ENCODE peak calls at places on chromosomes 5 and 9, in seven cellular contexts. One of them, this sample, is unnamed.

GRCh38 chr5:158812381-158812780 is 287.3 kb downstream of the EBF1 start:
- DNase-seq in prostate gland: no peak
- DNase-seq in SK-N-MC: no peak
- DNase-seq in breast epithelium: no peak
- DNase-seq in H1: peak
- DNase-seq in stomach: no peak
- DNase-seq in spleen: peak
- DNase-seq in this sample: peak

GRCh38 chr5:167764650-167765289 is 526.7 kb upstream of the WWC1 start:
- DNase-seq in breast epithelium: no peak
- DNase-seq in prostate gland: no peak
- DNase-seq in stomach: no peak
- DNase-seq in SK-N-MC: no peak
- DNase-seq in spleen: no peak
- DNase-seq in H1: no peak
- DNase-seq in this sample: no peak

GRCh38 chr5:127705120-127705892 is 2.1 kb downstream of the CCDC192 start:
- DNase-seq in SK-N-MC: no peak
- DNase-seq in spleen: no peak
- DNase-seq in H1: no peak
- DNase-seq in breast epithelium: no peak
- DNase-seq in stomach: no peak
- DNase-seq in prostate gland: no peak
- DNase-seq in this sample: no peak

GRCh38 chr9:123957168-123957721 is 27.3 kb upstream of the DENND1A start:
- DNase-seq in stomach: no peak
- DNase-seq in spleen: no peak
- DNase-seq in breast epithelium: no peak
- DNase-seq in SK-N-MC: no peak
- DNase-seq in prostate gland: no peak
- DNase-seq in H1: no peak
- DNase-seq in this sample: no peak

GRCh38 chr9:70480405-70480980 is 66.0 kb upstream of the KLF9 start:
- DNase-seq in SK-N-MC: no peak
- DNase-seq in breast epithelium: peak
- DNase-seq in spleen: peak
- DNase-seq in H1: no peak
- DNase-seq in stomach: peak
- DNase-seq in prostate gland: peak
- DNase-seq in this sample: peak

GRCh38 chr5:17976404-17976803 is 342.1 kb downstream of the TAF11L14 start:
- DNase-seq in prostate gland: no peak
- DNase-seq in spleen: no peak
- DNase-seq in breast epithelium: no peak
- DNase-seq in H1: no peak
- DNase-seq in stomach: no peak
- DNase-seq in SK-N-MC: no peak
- DNase-seq in this sample: no peak

GRCh38 chr5:14234204-14234603 is 91.1 kb downstream of the TRIO start:
- DNase-seq in H1: no peak
- DNase-seq in stomach: no peak
- DNase-seq in spleen: no peak
- DNase-seq in prostate gland: no peak
- DNase-seq in SK-N-MC: no peak
- DNase-seq in breast epithelium: no peak
- DNase-seq in this sample: no peak

GRCh38 chr9:89631381-89631780 is 26.6 kb downstream of the GADD45G start:
- DNase-seq in SK-N-MC: no peak
- DNase-seq in breast epithelium: no peak
- DNase-seq in H1: no peak
- DNase-seq in spleen: peak
- DNase-seq in stomach: no peak
- DNase-seq in prostate gland: no peak
- DNase-seq in this sample: no peak

GRCh38 chr9:122134822-122135528 is 24.6 kb downstream of the NDUFA8 start:
- DNase-seq in prostate gland: no peak
- DNase-seq in SK-N-MC: no peak
- DNase-seq in spleen: no peak
- DNase-seq in stomach: no peak
- DNase-seq in H1: peak
- DNase-seq in breast epithelium: no peak
- DNase-seq in this sample: no peak

GRCh38 chr9:37284631-37285030 is 137.9 kb upstream of the GRHPR start:
- DNase-seq in breast epithelium: no peak
- DNase-seq in spleen: no peak
- DNase-seq in stomach: no peak
- DNase-seq in prostate gland: no peak
- DNase-seq in H1: no peak
- DNase-seq in SK-N-MC: no peak
- DNase-seq in this sample: no peak

GRCh38 chr5:42689391-42689790 is 67.2 kb upstream of the CCDC152 start:
- DNase-seq in stomach: no peak
- DNase-seq in breast epithelium: no peak
- DNase-seq in prostate gland: no peak
- DNase-seq in H1: no peak
- DNase-seq in SK-N-MC: no peak
- DNase-seq in spleen: no peak
- DNase-seq in this sample: no peak

GRCh38 chr9:38305616-38306015 is 86.9 kb upstream of the ALDH1B1 start:
- DNase-seq in spleen: no peak
- DNase-seq in SK-N-MC: no peak
- DNase-seq in stomach: no peak
- DNase-seq in prostate gland: no peak
- DNase-seq in breast epithelium: no peak
- DNase-seq in H1: no peak
- DNase-seq in this sample: no peak

GRCh38 chr5:78600656-78601452 is 47.7 kb downstream of the LHFPL2 start:
- DNase-seq in breast epithelium: no peak
- DNase-seq in spleen: no peak
- DNase-seq in prostate gland: no peak
- DNase-seq in SK-N-MC: no peak
- DNase-seq in stomach: no peak
- DNase-seq in H1: no peak
- DNase-seq in this sample: no peak

GRCh38 chr5:176695073-176695472 is 47.8 kb downstream of the TSPAN17 start:
- DNase-seq in SK-N-MC: no peak
- DNase-seq in breast epithelium: no peak
- DNase-seq in prostate gland: no peak
- DNase-seq in spleen: no peak
- DNase-seq in H1: no peak
- DNase-seq in stomach: no peak
- DNase-seq in this sample: no peak

GRCh38 chr9:122546196-122546595 is 6.7 kb upstream of the OR1N2 start:
- DNase-seq in breast epithelium: no peak
- DNase-seq in SK-N-MC: no peak
- DNase-seq in stomach: no peak
- DNase-seq in H1: no peak
- DNase-seq in spleen: no peak
- DNase-seq in prostate gland: no peak
- DNase-seq in this sample: no peak

GRCh38 chr5:168324864-168325615 is 33.6 kb downstream of the WWC1 start:
- DNase-seq in breast epithelium: no peak
- DNase-seq in stomach: peak
- DNase-seq in spleen: peak
- DNase-seq in prostate gland: no peak
- DNase-seq in SK-N-MC: no peak
- DNase-seq in H1: no peak
- DNase-seq in this sample: no peak

GRCh38 chr9:135830496-135830895 is 76.8 kb downstream of the CAMSAP1 start:
- DNase-seq in H1: no peak
- DNase-seq in spleen: no peak
- DNase-seq in prostate gland: no peak
- DNase-seq in stomach: no peak
- DNase-seq in SK-N-MC: no peak
- DNase-seq in breast epithelium: no peak
- DNase-seq in this sample: no peak

GRCh38 chr5:132378580-132378979 is 9.1 kb downstream of the SLC22A5 start:
- DNase-seq in stomach: no peak
- DNase-seq in spleen: no peak
- DNase-seq in prostate gland: no peak
- DNase-seq in breast epithelium: no peak
- DNase-seq in SK-N-MC: no peak
- DNase-seq in H1: no peak
- DNase-seq in this sample: no peak

GRCh38 chr9:130556396-130557076 is 22.8 kb upstream of the FUBP3 start:
- DNase-seq in breast epithelium: no peak
- DNase-seq in spleen: peak
- DNase-seq in SK-N-MC: no peak
- DNase-seq in stomach: no peak
- DNase-seq in prostate gland: no peak
- DNase-seq in H1: no peak
- DNase-seq in this sample: no peak

GRCh38 chr9:20284601-20285289 is 337.6 kb downstream of the MLLT3 start:
- DNase-seq in prostate gland: no peak
- DNase-seq in H1: no peak
- DNase-seq in spleen: no peak
- DNase-seq in breast epithelium: no peak
- DNase-seq in stomach: no peak
- DNase-seq in SK-N-MC: no peak
- DNase-seq in this sample: no peak

GRCh38 chr9:130186839-130187522 is 14.8 kb downstream of the NCS1 start:
- DNase-seq in H1: peak
- DNase-seq in prostate gland: no peak
- DNase-seq in breast epithelium: no peak
- DNase-seq in stomach: peak
- DNase-seq in SK-N-MC: no peak
- DNase-seq in spleen: no peak
- DNase-seq in this sample: peak

GRCh38 chr9:126704157-126704941 is 90.6 kb downstream of the LMX1B start:
- DNase-seq in spleen: peak
- DNase-seq in breast epithelium: peak
- DNase-seq in H1: peak
- DNase-seq in prostate gland: no peak
- DNase-seq in SK-N-MC: no peak
- DNase-seq in stomach: no peak
- DNase-seq in this sample: no peak

GRCh38 chr5:103235891-103236290 is 22.7 kb upstream of the MACIR start:
- DNase-seq in SK-N-MC: no peak
- DNase-seq in stomach: no peak
- DNase-seq in spleen: no peak
- DNase-seq in prostate gland: no peak
- DNase-seq in breast epithelium: no peak
- DNase-seq in H1: no peak
- DNase-seq in this sample: no peak

DNA sequence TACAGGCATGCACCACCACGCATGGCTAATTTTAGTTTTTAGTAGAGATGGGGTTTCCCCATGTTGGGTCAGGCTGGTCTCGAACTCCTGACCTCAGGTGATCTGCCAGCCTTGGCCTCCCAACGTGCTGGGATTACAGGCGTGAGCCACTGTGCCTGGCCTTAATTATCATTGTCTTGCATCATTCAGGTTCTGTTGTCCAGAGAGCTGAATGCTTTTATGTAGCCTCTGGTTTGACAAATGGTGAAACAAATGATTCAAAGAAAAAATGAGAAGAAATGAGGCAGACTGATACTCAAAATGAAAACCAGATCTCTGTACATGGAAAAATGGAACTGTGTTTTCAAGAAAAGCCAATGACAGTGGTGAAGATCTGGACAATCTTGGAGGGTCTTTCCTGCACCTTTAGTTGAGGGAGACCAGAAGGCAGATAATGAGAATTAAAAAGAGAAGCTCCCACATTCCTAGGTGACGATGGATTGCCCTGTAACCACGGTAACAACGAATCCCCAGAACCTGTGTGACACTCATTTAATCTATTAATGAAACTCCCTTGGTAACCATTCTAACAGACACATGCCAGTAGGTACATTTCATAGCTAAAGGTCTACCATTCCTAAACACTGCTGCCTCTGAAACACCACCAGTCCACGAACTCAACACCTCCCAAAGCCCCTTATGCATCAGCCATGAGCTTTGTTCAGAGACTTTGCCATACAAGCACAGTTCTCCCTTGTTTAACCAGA is 1.6 kb downstream of the TEX48 start:
- DNase-seq in SK-N-MC: no peak
- DNase-seq in breast epithelium: no peak
- DNase-seq in spleen: no peak
- DNase-seq in prostate gland: no peak
- DNase-seq in stomach: no peak
- DNase-seq in H1: no peak
- DNase-seq in this sample: no peak
- TF ChIP-seq POLR2AphosphoS5 in SK-N-MC: no peak
- TF ChIP-seq POLR2AphosphoS5 in breast epithelium: no peak
- TF ChIP-seq POLR2AphosphoS5 in spleen: no peak
- TF ChIP-seq POLR2AphosphoS5 in prostate gland: no peak
- TF ChIP-seq POLR2AphosphoS5 in stomach: no peak
- TF ChIP-seq POLR2AphosphoS5 in H1: no peak
- TF ChIP-seq POLR2AphosphoS5 in this sample: no peak

DNA sequence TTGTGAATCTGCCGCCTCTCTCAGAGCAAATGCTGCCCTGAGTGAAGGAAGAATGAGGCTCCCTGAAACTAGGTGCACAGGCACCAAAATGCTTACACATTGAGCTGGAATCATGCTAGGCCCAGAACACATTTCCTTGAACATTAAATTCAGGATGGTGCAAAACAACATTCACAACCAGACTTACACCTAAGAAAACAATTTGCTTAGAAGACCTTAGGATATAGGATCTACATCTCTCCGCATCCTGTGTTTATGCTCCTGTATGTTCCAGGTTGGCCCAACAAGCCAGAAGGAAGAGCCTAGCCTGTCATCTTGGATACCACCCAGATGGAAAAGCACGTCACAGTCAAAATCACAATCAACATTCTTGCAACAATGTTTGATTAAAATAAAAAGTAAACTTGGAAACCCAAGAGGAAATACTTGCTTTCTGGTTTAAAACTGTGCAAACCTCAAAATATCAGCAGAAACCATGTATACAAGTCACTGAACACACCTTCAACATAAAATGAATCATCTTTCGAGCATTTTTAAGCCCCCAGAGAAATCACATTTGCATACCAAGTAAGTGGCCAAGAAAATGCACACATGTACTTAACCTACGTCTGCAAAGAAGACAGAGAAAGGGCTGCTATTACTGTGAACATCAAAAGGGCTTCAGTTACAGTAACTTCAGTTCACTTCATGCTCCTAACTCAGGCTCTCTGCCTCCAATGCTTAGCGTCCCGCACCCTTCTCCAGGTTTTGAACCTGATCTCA is 1.6 kb downstream of the ENC1 start:
- DNase-seq in stomach: no peak
- DNase-seq in breast epithelium: no peak
- DNase-seq in prostate gland: no peak
- DNase-seq in SK-N-MC: no peak
- DNase-seq in spleen: no peak
- DNase-seq in H1: no peak
- DNase-seq in this sample: no peak
- TF ChIP-seq POLR2AphosphoS5 in stomach: no peak
- TF ChIP-seq POLR2AphosphoS5 in breast epithelium: no peak
- TF ChIP-seq POLR2AphosphoS5 in prostate gland: no peak
- TF ChIP-seq POLR2AphosphoS5 in SK-N-MC: no peak
- TF ChIP-seq POLR2AphosphoS5 in spleen: no peak
- TF ChIP-seq POLR2AphosphoS5 in H1: no peak
- TF ChIP-seq POLR2AphosphoS5 in this sample: no peak

GRCh38 chr5:1748271-1748670 is 51.4 kb downstream of the MRPL36 start:
- DNase-seq in H1: no peak
- DNase-seq in breast epithelium: peak
- DNase-seq in stomach: no peak
- DNase-seq in SK-N-MC: no peak
- DNase-seq in prostate gland: no peak
- DNase-seq in spleen: peak
- DNase-seq in this sample: no peak
- TF ChIP-seq POLR2AphosphoS5 in H1: no peak
- TF ChIP-seq POLR2AphosphoS5 in breast epithelium: no peak
- TF ChIP-seq POLR2AphosphoS5 in stomach: no peak
- TF ChIP-seq POLR2AphosphoS5 in SK-N-MC: no peak
- TF ChIP-seq POLR2AphosphoS5 in prostate gland: no peak
- TF ChIP-seq POLR2AphosphoS5 in spleen: no peak
- TF ChIP-seq POLR2AphosphoS5 in this sample: no peak

GRCh38 chr9:113988951-113989780 is 88.9 kb downstream of the AMBP start:
- DNase-seq in SK-N-MC: no peak
- DNase-seq in H1: no peak
- DNase-seq in spleen: no peak
- DNase-seq in stomach: no peak
- DNase-seq in breast epithelium: no peak
- DNase-seq in prostate gland: no peak
- DNase-seq in this sample: no peak
- TF ChIP-seq POLR2AphosphoS5 in SK-N-MC: no peak
- TF ChIP-seq POLR2AphosphoS5 in H1: no peak
- TF ChIP-seq POLR2AphosphoS5 in spleen: no peak
- TF ChIP-seq POLR2AphosphoS5 in stomach: peak
- TF ChIP-seq POLR2AphosphoS5 in breast epithelium: peak
- TF ChIP-seq POLR2AphosphoS5 in prostate gland: no peak
- TF ChIP-seq POLR2AphosphoS5 in this sample: no peak